ENCODE peak calls at places on chromosomes 12 and 14, in ten cellular contexts. R is cardiac fibroblast, V is heart right ventricle, Y is adrenal gland, I is ovary, D is A549, Z is stomach, W is psoas muscle, M is aorta, B is body of pancreas. S is an unnamed sample.

GRCh38 chr12:97375310-97375709 is 87.3 kb upstream of the RMST start:
- DNase-seq in B (no peak), R (no peak), Z (no peak), W (no peak), V (no peak), D (no peak), I (no peak), Y (no peak), M (no peak), S (no peak)

GRCh38 chr12:105420659-105421240 is 90.3 kb downstream of the C12orf75 start:
- DNase-seq in M (peak), V (peak), I (peak), Y (peak), D (peak), W (peak), B (peak), Z (peak), R (peak), S (peak)

GRCh38 chr12:79691299-79692248 is 810 bp upstream of the PAWR start:
- DNase-seq in D (peak), R (peak), B (no peak), Z (no peak), W (no peak), M (no peak), Y (no peak), I (no peak), V (no peak), S (no peak)

GRCh38 chr12:32821293-32822089 is 65.8 kb upstream of the YARS2 start:
- DNase-seq in Y (no peak), B (no peak), R (peak), M (no peak), D (no peak), W (no peak), I (no peak), V (no peak), Z (no peak), S (no peak)

GRCh38 chr12:126747530-126748149 is 1519.3 kb upstream of the TMEM132C start:
- DNase-seq in W (peak), Z (peak), R (peak), V (peak), B (peak), I (no peak), D (peak), M (no peak), Y (peak), S (peak)

GRCh38 chr12:22234561-22234960 is 99.9 kb downstream of the ST8SIA1 start:
- DNase-seq in B (no peak), W (no peak), V (no peak), M (no peak), I (no peak), Y (no peak), Z (no peak), D (no peak), R (peak), S (no peak)

GRCh38 chr12:81723361-81723760 is 35.8 kb downstream of the PPFIA2 start:
- DNase-seq in D (no peak), M (no peak), R (no peak), B (no peak), V (no peak), Y (no peak), Z (no peak), I (no peak), W (no peak), S (no peak)

GRCh38 chr14:23299558-23299957 is 3.1 kb downstream of the PPP1R3E start:
- DNase-seq in R (peak), D (peak), Y (peak), V (no peak), W (no peak), I (no peak), B (peak), M (no peak), Z (no peak), S (no peak)

GRCh38 chr14:60632777-60633176 is 16.5 kb downstream of the SIX1 start:
- DNase-seq in V (no peak), W (no peak), M (no peak), D (no peak), Z (no peak), I (no peak), R (no peak), B (no peak), Y (no peak), S (no peak)

GRCh38 chr12:25463521-25463920 is 89.6 kb downstream of the LMNTD1 start:
- DNase-seq in R (no peak), M (no peak), V (no peak), I (no peak), Y (no peak), B (no peak), Z (no peak), D (no peak), W (no peak), S (no peak)

GRCh38 chr14:76261371-76261811 is 109.7 kb downstream of the GPATCH2L start:
- DNase-seq in I (no peak), M (no peak), W (no peak), Z (no peak), R (peak), V (no peak), B (no peak), D (no peak), Y (no peak), S (peak)

GRCh38 chr12:92019491-92020277 is 126.0 kb downstream of the BTG1 start:
- DNase-seq in Z (no peak), V (no peak), R (no peak), D (no peak), I (no peak), M (no peak), W (no peak), B (no peak), Y (no peak), S (no peak)

GRCh38 chr12:93502802-93503623 is 35.7 kb downstream of the MRPL42 start:
- DNase-seq in V (no peak), I (peak), Y (peak), M (no peak), B (peak), W (no peak), Z (peak), R (peak), D (peak), S (peak)

GRCh38 chr12:106170285-106170684 is 31.5 kb upstream of the NUAK1 start:
- DNase-seq in B (no peak), M (no peak), D (peak), R (peak), W (peak), V (no peak), Y (peak), I (no peak), Z (no peak), S (no peak)

GRCh38 chr14:102097441-102098135 is 10.7 kb upstream of the HSP90AA1 start:
- DNase-seq in Y (no peak), R (no peak), V (no peak), W (no peak), Z (peak), B (no peak), I (no peak), M (peak), D (no peak), S (no peak)

GRCh38 chr12:15631007-15631715 is 158.0 kb downstream of the EPS8 start:
- DNase-seq in I (no peak), B (no peak), D (no peak), Z (no peak), V (no peak), R (no peak), W (no peak), Y (no peak), M (no peak), S (no peak)

GRCh38 chr12:77102691-77103090 is 37.3 kb upstream of the E2F7 start:
- DNase-seq in R (peak), W (no peak), I (no peak), Y (no peak), Z (no peak), B (no peak), V (no peak), M (no peak), D (no peak), S (no peak)

GRCh38 chr14:79044894-79045624 is 874.9 kb downstream of the NRXN3 start:
- DNase-seq in V (no peak), M (no peak), D (peak), R (peak), B (peak), W (no peak), Z (no peak), I (no peak), Y (no peak), S (peak)

GRCh38 chr12:104846056-104846762 is 111.9 kb downstream of the SLC41A2 start:
- DNase-seq in B (no peak), R (peak), W (no peak), Z (no peak), I (no peak), V (no peak), M (no peak), Y (no peak), D (no peak), S (no peak)

GRCh38 chr12:77888611-77889010 is 57.9 kb downstream of the NAV3 start:
- DNase-seq in Y (no peak), Z (no peak), B (no peak), M (no peak), V (no peak), D (peak), I (no peak), W (no peak), R (peak), S (no peak)

GRCh38 chr12:101064721-101065120 is 145.3 kb downstream of the SLC5A8 start:
- DNase-seq in I (no peak), Y (no peak), Z (no peak), M (no peak), B (no peak), R (no peak), V (no peak), D (no peak), W (no peak), S (no peak)

GRCh38 chr14:73457935-73458218 is 469 bp downstream of the NUMB start:
- DNase-seq in I (peak), M (peak), Z (peak), R (peak), D (no peak), Y (peak), V (peak), W (no peak), B (no peak), S (no peak)

GRCh38 chr14:71574976-71575375 is 357.3 kb upstream of the RGS6 start:
- DNase-seq in W (no peak), Z (no peak), D (peak), I (no peak), Y (no peak), R (peak), B (no peak), M (no peak), V (no peak), S (no peak)

GRCh38 chr12:86367137-86367536 is 110.9 kb upstream of the MGAT4C start:
- DNase-seq in Y (no peak), I (no peak), R (no peak), Z (no peak), B (no peak), W (no peak), M (no peak), D (no peak), V (no peak), S (no peak)

GRCh38 chr12:50249464-50250229 is 33.7 kb downstream of the LIMA1 start:
- DNase-seq in B (peak), V (no peak), I (no peak), M (no peak), W (no peak), Y (no peak), Z (no peak), D (no peak), R (no peak), S (no peak)

GRCh38 chr14:63046339-63047268 is 1.3 kb upstream of the KCNH5 start:
- DNase-seq in D (no peak), I (no peak), R (no peak), Z (no peak), Y (no peak), V (no peak), M (peak), W (no peak), B (no peak), S (peak)

GRCh38 chr12:120574106-120574505 is 7.1 kb downstream of the POP5 start:
- DNase-seq in Z (no peak), M (no peak), B (no peak), V (no peak), I (no peak), Y (peak), R (peak), D (no peak), W (no peak), S (no peak)

GRCh38 chr14:95339301-95339865 is 19.7 kb upstream of the CLMN start:
- DNase-seq in I (no peak), R (no peak), M (no peak), V (no peak), Z (peak), B (peak), W (no peak), Y (no peak), D (no peak), S (no peak)

GRCh38 chr12:86137936-86138335 is 118.3 kb downstream of the MGAT4C start:
- DNase-seq in I (no peak), W (no peak), B (no peak), M (no peak), Y (no peak), Z (no peak), V (no peak), D (peak), R (peak), S (no peak)

GRCh38 chr12:2284321-2284813 is 231.6 kb downstream of the CACNA1C start:
- DNase-seq in R (peak), W (no peak), D (no peak), I (no peak), V (no peak), Y (no peak), Z (no peak), B (no peak), M (no peak), S (no peak)

GRCh38 chr12:104599272-104599984 is 142.7 kb downstream of the CHST11 start:
- DNase-seq in Z (no peak), M (no peak), I (no peak), Y (peak), R (no peak), W (no peak), V (no peak), D (no peak), B (no peak), S (no peak)

GRCh38 chr12:54189198-54189539 is 384 bp upstream of the SMUG1 start:
- DNase-seq in Z (no peak), V (no peak), R (no peak), Y (no peak), W (no peak), B (no peak), I (no peak), D (no peak), M (no peak), S (no peak)

GRCh38 chr12:104998423-104999346 is 12.6 kb downstream of the NOPCHAP1 start:
- DNase-seq in V (no peak), Z (peak), W (no peak), I (peak), R (no peak), Y (no peak), M (no peak), B (peak), D (no peak), S (no peak)

GRCh38 chr14:89672636-89673279 is 255.7 kb upstream of the FOXN3 start:
- DNase-seq in B (peak), R (no peak), M (no peak), V (peak), W (no peak), Z (peak), D (no peak), I (no peak), Y (peak), S (no peak)

GRCh38 chr14:101619484-101619883 is 58.2 kb downstream of the DIO3 start:
- DNase-seq in I (no peak), D (no peak), R (no peak), M (no peak), B (no peak), V (no peak), Y (no peak), Z (no peak), W (no peak), S (no peak)

GRCh38 chr14:75537071-75537470 is 14.8 kb downstream of the BATF start:
- DNase-seq in Y (no peak), V (no peak), M (no peak), R (no peak), B (no peak), I (no peak), D (no peak), W (no peak), Z (no peak), S (no peak)

GRCh38 chr12:64362721-64363305 is 27.7 kb downstream of the C12orf56 start:
- DNase-seq in Z (no peak), B (no peak), Y (no peak), V (no peak), I (no peak), M (no peak), W (no peak), D (no peak), R (no peak), S (no peak)

DNA sequence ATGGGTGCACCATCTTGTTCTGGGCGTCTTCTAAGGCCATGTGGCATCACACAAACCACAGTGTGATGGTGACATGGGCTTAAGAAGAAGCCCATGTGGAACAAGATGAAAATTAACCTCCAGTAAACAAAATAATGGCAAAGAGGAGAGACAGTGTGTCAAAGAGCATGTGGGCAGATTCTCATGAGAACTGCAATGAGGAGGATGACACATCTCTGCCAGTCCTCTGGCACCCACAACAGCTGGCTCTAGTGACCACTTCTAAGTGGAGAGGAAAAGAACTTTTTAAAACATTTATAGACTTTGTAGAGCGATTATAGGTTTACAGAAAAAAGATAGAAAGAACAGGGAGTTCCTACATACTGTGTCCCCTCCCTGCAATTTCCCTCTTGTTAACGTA is 401.4 kb downstream of the ATP23 start:
- DNase-seq in R (no peak), B (no peak), I (no peak), Y (no peak), M (no peak), D (no peak), Z (no peak), W (no peak), V (no peak), S (no peak)
- H3K4me3 ChIP-seq in R (no peak), B (no peak), I (no peak), Y (no peak), M (no peak), D (no peak), Z (no peak), W (no peak), V (no peak), S (no peak)

DNA sequence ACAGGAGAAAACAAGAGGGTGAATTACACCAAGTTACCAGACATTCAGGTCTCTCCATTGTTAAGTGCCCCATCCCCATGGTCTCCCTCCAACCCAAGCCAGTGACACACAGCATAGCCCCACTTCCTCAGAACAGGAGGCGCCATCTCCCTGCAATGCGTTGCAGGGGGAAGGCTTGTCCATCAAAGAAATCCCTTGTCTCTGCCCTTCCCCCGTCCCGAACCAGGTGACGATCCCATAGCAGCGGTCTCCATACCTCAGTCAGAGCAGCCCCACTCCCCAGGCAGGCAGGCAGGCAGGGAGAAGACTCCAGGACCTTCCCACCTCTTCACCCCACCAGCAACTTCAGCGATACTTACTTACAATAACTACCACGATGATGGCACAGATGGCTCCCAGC is 5.9 kb downstream of the VAMP1 start:
- DNase-seq in Y (no peak), W (no peak), M (peak), V (no peak), D (no peak), B (no peak), I (no peak), Z (no peak), R (no peak), S (no peak)
- H3K4me3 ChIP-seq in Y (no peak), W (no peak), M (no peak), V (no peak), D (no peak), B (no peak), I (no peak), Z (no peak), R (no peak), S (no peak)

GRCh38 chr14:96582641-96582980 is 80.4 kb downstream of the PAPOLA start:
- DNase-seq in D (no peak), Y (no peak), M (no peak), R (no peak), B (no peak), W (no peak), I (no peak), Z (no peak), V (no peak), S (no peak)
- H3K4me3 ChIP-seq in D (no peak), Y (no peak), M (no peak), R (no peak), B (no peak), W (no peak), I (no peak), Z (no peak), V (no peak), S (no peak)

GRCh38 chr14:56797569-56798446 is 12.5 kb downstream of the OTX2 start:
- DNase-seq in M (no peak), Y (peak), D (no peak), W (no peak), Z (no peak), R (no peak), B (no peak), V (no peak), I (no peak), S (no peak)

GRCh38 chr14:56796259-56796658 is 14.0 kb downstream of the OTX2 start:
- DNase-seq in V (no peak), D (no peak), B (no peak), I (no peak), Z (no peak), Y (no peak), M (no peak), R (no peak), W (no peak), S (no peak)

GRCh38 chr14:56797003-56797568 is 13.2 kb downstream of the OTX2 start:
- DNase-seq in D (no peak), Z (no peak), Y (no peak), B (no peak), M (no peak), V (no peak), I (no peak), R (no peak), W (no peak), S (no peak)

GRCh38 chr14:56799327-56799645 is 11.0 kb downstream of the OTX2 start:
- DNase-seq in I (no peak), W (no peak), Z (no peak), Y (no peak), M (no peak), B (no peak), R (no peak), D (no peak), V (no peak), S (no peak)

DNA sequence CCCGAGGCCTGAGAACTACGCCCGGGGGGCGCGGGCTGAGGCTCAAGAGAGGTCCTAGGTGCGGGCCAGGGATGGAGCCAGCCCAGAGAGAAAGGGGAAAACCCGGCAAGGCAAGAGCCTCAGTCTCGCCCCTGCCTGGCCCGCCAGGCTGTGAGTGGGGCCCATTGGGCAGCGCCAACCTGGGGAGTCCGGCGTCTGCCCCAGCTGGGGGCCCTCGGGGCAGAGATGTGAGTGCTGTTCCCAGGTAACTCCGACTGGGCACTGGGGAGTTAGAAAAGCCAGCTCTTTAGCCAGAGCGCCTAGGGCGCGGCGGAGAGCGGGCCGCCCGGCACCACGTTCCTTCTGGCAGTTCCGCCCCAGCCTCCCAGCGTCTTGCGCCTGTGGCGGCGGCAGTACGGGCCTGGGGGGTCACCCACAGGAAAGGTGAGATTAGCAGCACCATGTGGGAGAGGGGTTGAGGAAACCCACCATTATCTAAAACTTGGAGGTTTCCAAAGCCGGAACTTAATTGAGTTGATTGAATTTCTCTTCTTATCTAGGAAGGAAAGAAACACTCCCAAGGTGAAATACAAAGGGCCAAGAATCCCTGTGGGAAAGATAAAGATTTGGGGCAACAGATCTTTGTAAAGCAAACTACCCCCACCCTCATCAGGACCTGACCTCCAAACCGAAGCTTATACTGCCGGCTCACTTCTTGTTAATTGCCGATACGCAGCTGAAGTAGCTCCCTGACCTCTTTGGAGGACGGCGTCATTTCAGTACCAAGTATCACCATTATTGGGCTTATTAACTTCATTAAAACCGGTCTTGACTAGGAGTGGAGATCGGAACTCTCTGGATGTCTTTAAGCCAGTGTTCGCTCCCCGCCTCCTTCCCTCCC is 11.6 kb downstream of the OTX2 start:
- DNase-seq in D (no peak), B (no peak), M (no peak), R (no peak), Y (no peak), W (no peak), I (no peak), Z (no peak), V (no peak), S (no peak)
- H3K4me3 ChIP-seq in D (no peak), B (no peak), M (no peak), R (no peak), Y (no peak), W (peak), I (no peak), Z (peak), V (no peak), S (peak)

S was measured in NT2/D1.